ENCODE peak calls at places on chromosomes 13 and 19, in seven cellular contexts. One of them, this sample, is unnamed.
A peak's percentile ranks its signal among the peaks of the same experiment; 100 is the strongest.

GRCh38 chr19:49594157-49595005 is 3.4 kb downstream of the PRR12 start:
- DNase-seq in HepG2: no peak
- DNase-seq in SK-N-SH: no peak
- DNase-seq in K562: peak; percentile 1
- DNase-seq in H1: no peak
- DNase-seq in GM12878: no peak
- DNase-seq in HCT116: no peak
- DNase-seq in this sample: no peak

GRCh38 chr13:32212420-32212819 is 102.7 kb downstream of the ZAR1L start:
- DNase-seq in HCT116: no peak
- DNase-seq in HepG2: no peak
- DNase-seq in H1: no peak
- DNase-seq in SK-N-SH: no peak
- DNase-seq in GM12878: no peak
- DNase-seq in K562: no peak
- DNase-seq in this sample: no peak

GRCh38 chr13:97762141-97762540 is 191.3 kb upstream of the IPO5 start:
- DNase-seq in HCT116: no peak
- DNase-seq in H1: no peak
- DNase-seq in SK-N-SH: no peak
- DNase-seq in K562: no peak
- DNase-seq in GM12878: no peak
- DNase-seq in HepG2: no peak
- DNase-seq in this sample: no peak

GRCh38 chr13:110771194-110771593 is 57.7 kb downstream of the ING1 start:
- DNase-seq in HepG2: no peak
- DNase-seq in GM12878: no peak
- DNase-seq in SK-N-SH: no peak
- DNase-seq in HCT116: no peak
- DNase-seq in K562: no peak
- DNase-seq in H1: no peak
- DNase-seq in this sample: no peak

GRCh38 chr19:40803857-40804782 is 5.1 kb downstream of the EGLN2 start:
- DNase-seq in H1: no peak
- DNase-seq in GM12878: peak; percentile 57
- DNase-seq in SK-N-SH: no peak
- DNase-seq in HepG2: peak; percentile 52
- DNase-seq in K562: peak; percentile 30
- DNase-seq in HCT116: no peak
- DNase-seq in this sample: no peak

GRCh38 chr13:111898956-111899713 is 167.8 kb upstream of the SOX1 start:
- DNase-seq in SK-N-SH: no peak
- DNase-seq in GM12878: no peak
- DNase-seq in HepG2: no peak
- DNase-seq in H1: no peak
- DNase-seq in HCT116: no peak
- DNase-seq in K562: no peak
- DNase-seq in this sample: no peak

GRCh38 chr19:36101550-36102327 is 9.2 kb upstream of the OVOL3 start:
- DNase-seq in SK-N-SH: no peak
- DNase-seq in HCT116: no peak
- DNase-seq in GM12878: no peak
- DNase-seq in K562: no peak
- DNase-seq in HepG2: no peak
- DNase-seq in H1: no peak
- DNase-seq in this sample: no peak

GRCh38 chr19:3250675-3251074 is 26.2 kb downstream of the CELF5 start:
- DNase-seq in HCT116: peak; percentile 42
- DNase-seq in SK-N-SH: peak; percentile 62
- DNase-seq in H1: no peak
- DNase-seq in HepG2: peak; percentile 13
- DNase-seq in K562: peak; percentile 65
- DNase-seq in GM12878: no peak
- DNase-seq in this sample: no peak

GRCh38 chr19:13839938-13840750 is 36.8 kb upstream of the NANOS3 start:
- DNase-seq in H1: no peak
- DNase-seq in K562: no peak
- DNase-seq in HepG2: no peak
- DNase-seq in HCT116: no peak
- DNase-seq in GM12878: no peak
- DNase-seq in SK-N-SH: no peak
- DNase-seq in this sample: no peak

GRCh38 chr19:33390908-33391630 is 17.6 kb downstream of the CEBPG start:
- DNase-seq in K562: no peak
- DNase-seq in HCT116: no peak
- DNase-seq in H1: no peak
- DNase-seq in GM12878: no peak
- DNase-seq in HepG2: no peak
- DNase-seq in SK-N-SH: peak; percentile 33
- DNase-seq in this sample: no peak

GRCh38 chr13:113907637-113908617 is 44.1 kb upstream of the GAS6 start:
- DNase-seq in H1: no peak
- DNase-seq in HepG2: no peak
- DNase-seq in SK-N-SH: no peak
- DNase-seq in K562: no peak
- DNase-seq in HCT116: no peak
- DNase-seq in GM12878: no peak
- DNase-seq in this sample: no peak
- TF ChIP-seq SIN3A in H1: no peak
- TF ChIP-seq SIN3A in HepG2: no peak
- TF ChIP-seq SIN3A in SK-N-SH: no peak
- TF ChIP-seq SIN3A in K562: no peak
- TF ChIP-seq SIN3A in HCT116: no peak
- TF ChIP-seq SIN3A in GM12878: no peak
- TF ChIP-seq SIN3A in this sample: no peak

GRCh38 chr19:12782174-12782423 is 6.7 kb upstream of the HOOK2 start:
- DNase-seq in HCT116: no peak
- DNase-seq in H1: no peak
- DNase-seq in SK-N-SH: no peak
- DNase-seq in HepG2: no peak
- DNase-seq in GM12878: no peak
- DNase-seq in K562: no peak
- DNase-seq in this sample: no peak

GRCh38 chr19:12783849-12784393 is 7.4 kb upstream of the JUNB start:
- DNase-seq in H1: no peak
- DNase-seq in GM12878: no peak
- DNase-seq in K562: no peak
- DNase-seq in HCT116: no peak
- DNase-seq in HepG2: peak; percentile 45
- DNase-seq in SK-N-SH: no peak
- DNase-seq in this sample: no peak

GRCh38 chr19:12784394-12784870 is 6.9 kb upstream of the JUNB start:
- DNase-seq in K562: peak; percentile 83
- DNase-seq in SK-N-SH: no peak
- DNase-seq in HCT116: no peak
- DNase-seq in HepG2: no peak
- DNase-seq in H1: no peak
- DNase-seq in GM12878: no peak
- DNase-seq in this sample: no peak

GRCh38 chr19:12783226-12783848 is 7.9 kb upstream of the JUNB start:
- DNase-seq in HCT116: no peak
- DNase-seq in H1: no peak
- DNase-seq in GM12878: no peak
- DNase-seq in HepG2: no peak
- DNase-seq in K562: no peak
- DNase-seq in SK-N-SH: no peak
- DNase-seq in this sample: no peak

GRCh38 chr19:12782424-12783225 is 7.3 kb upstream of the HOOK2 start:
- DNase-seq in GM12878: no peak
- DNase-seq in H1: no peak
- DNase-seq in SK-N-SH: peak; percentile 90
- DNase-seq in K562: peak; percentile 87
- DNase-seq in HCT116: no peak
- DNase-seq in HepG2: no peak
- DNase-seq in this sample: no peak
- TF ChIP-seq POLR2AphosphoS5 in GM12878: no peak
- TF ChIP-seq POLR2AphosphoS5 in H1: no peak
- TF ChIP-seq POLR2AphosphoS5 in SK-N-SH: peak; percentile 43
- TF ChIP-seq POLR2AphosphoS5 in K562: no peak
- TF ChIP-seq POLR2AphosphoS5 in HCT116: no peak
- TF ChIP-seq POLR2AphosphoS5 in HepG2: no peak
- TF ChIP-seq POLR2AphosphoS5 in this sample: peak; percentile 40

GRCh38 chr13:60857698-60858097 is 460.7 kb downstream of the TDRD3 start:
- DNase-seq in SK-N-SH: no peak
- DNase-seq in HepG2: no peak
- DNase-seq in HCT116: no peak
- DNase-seq in GM12878: no peak
- DNase-seq in K562: no peak
- DNase-seq in H1: no peak
- DNase-seq in this sample: no peak
- TF ChIP-seq SIN3A in SK-N-SH: no peak
- TF ChIP-seq SIN3A in HepG2: no peak
- TF ChIP-seq SIN3A in HCT116: no peak
- TF ChIP-seq SIN3A in GM12878: no peak
- TF ChIP-seq SIN3A in K562: no peak
- TF ChIP-seq SIN3A in H1: no peak
- TF ChIP-seq SIN3A in this sample: no peak

DNA sequence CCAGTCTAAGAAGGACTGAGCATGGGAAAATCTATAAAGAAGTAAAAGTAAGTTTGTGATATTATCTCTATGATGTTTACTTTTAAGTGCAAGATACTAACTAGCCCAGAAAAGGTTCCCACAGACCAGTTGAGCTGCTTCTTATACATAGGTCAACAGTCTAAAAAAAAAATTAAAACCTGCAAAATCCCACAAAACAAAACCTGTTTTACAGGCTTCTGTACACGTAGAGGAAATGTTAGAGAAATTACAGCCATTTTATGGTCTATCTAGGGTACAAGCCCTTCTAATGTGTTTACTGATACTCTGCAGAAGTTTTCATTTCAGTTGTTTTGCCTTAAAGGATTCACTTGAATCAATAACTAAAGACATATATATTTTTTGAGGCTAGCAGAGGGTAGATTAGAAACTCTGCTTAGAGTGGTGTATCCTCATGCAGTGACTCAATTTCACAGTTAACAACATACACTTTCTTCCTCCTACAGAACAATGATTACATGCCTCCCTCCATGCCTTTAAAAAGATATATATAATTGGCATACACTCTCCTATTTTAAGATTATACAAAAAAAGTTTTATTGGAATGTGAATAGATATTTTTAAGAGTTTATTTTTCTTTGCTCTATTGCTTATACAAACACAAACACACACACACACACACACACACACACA is 43.9 kb downstream of the CAB39L start:
- DNase-seq in GM12878: no peak
- DNase-seq in HCT116: no peak
- DNase-seq in SK-N-SH: no peak
- DNase-seq in HepG2: no peak
- DNase-seq in H1: no peak
- DNase-seq in K562: no peak
- DNase-seq in this sample: no peak
- TF ChIP-seq POLR2AphosphoS5 in GM12878: no peak
- TF ChIP-seq POLR2AphosphoS5 in HCT116: no peak
- TF ChIP-seq POLR2AphosphoS5 in SK-N-SH: no peak
- TF ChIP-seq POLR2AphosphoS5 in HepG2: no peak
- TF ChIP-seq POLR2AphosphoS5 in H1: no peak
- TF ChIP-seq POLR2AphosphoS5 in K562: no peak
- TF ChIP-seq POLR2AphosphoS5 in this sample: no peak

GRCh38 chr13:26423634-26424033 is 133.8 kb upstream of the WASF3 start:
- DNase-seq in H1: no peak
- DNase-seq in HepG2: no peak
- DNase-seq in SK-N-SH: peak; percentile 35
- DNase-seq in HCT116: no peak
- DNase-seq in K562: no peak
- DNase-seq in GM12878: no peak
- DNase-seq in this sample: no peak
- TF ChIP-seq SIN3A in H1: no peak
- TF ChIP-seq SIN3A in HepG2: no peak
- TF ChIP-seq SIN3A in SK-N-SH: no peak
- TF ChIP-seq SIN3A in HCT116: no peak
- TF ChIP-seq SIN3A in K562: no peak
- TF ChIP-seq SIN3A in GM12878: no peak
- TF ChIP-seq SIN3A in this sample: no peak

DNA sequence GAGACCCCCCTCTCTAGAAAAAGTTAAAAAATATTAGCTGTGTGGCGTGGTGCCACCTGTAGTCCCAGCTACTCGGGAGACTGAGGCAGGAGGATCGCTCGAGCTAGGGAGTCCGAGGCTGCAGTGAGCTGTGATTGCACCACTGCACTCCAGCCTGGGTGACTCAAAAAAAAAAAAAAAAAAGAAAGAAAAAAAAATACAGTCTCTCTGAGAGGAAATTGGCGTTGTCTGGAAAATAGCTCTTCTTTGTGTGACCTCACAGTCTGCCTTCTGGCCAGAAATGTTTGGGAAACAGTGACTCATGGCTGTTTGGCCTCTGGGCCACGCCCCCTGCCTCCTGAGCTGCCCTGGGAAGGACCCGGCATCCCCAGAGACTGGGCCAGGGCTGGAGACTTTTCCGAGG is 10.7 kb downstream of the MARCHF2 start:
- DNase-seq in HCT116: peak; percentile 85
- DNase-seq in K562: peak; percentile 77
- DNase-seq in GM12878: no peak
- DNase-seq in SK-N-SH: peak; percentile 66
- DNase-seq in HepG2: peak; percentile 93
- DNase-seq in H1: no peak
- DNase-seq in this sample: peak; percentile 57
- TF ChIP-seq POLR2AphosphoS5 in HCT116: peak; percentile 50
- TF ChIP-seq POLR2AphosphoS5 in K562: no peak
- TF ChIP-seq POLR2AphosphoS5 in GM12878: no peak
- TF ChIP-seq POLR2AphosphoS5 in SK-N-SH: no peak
- TF ChIP-seq POLR2AphosphoS5 in HepG2: peak; percentile 27
- TF ChIP-seq POLR2AphosphoS5 in H1: no peak
- TF ChIP-seq POLR2AphosphoS5 in this sample: no peak

GRCh38 chr13:50360637-50361036 is 345.4 kb downstream of the KCNRG start:
- DNase-seq in H1: no peak
- DNase-seq in HCT116: no peak
- DNase-seq in SK-N-SH: no peak
- DNase-seq in GM12878: no peak
- DNase-seq in HepG2: no peak
- DNase-seq in K562: no peak
- DNase-seq in this sample: no peak

GRCh38 chr13:50358221-50358620 is 343.0 kb downstream of the KCNRG start:
- DNase-seq in HepG2: no peak
- DNase-seq in K562: no peak
- DNase-seq in HCT116: no peak
- DNase-seq in GM12878: no peak
- DNase-seq in H1: no peak
- DNase-seq in SK-N-SH: peak; percentile 8
- DNase-seq in this sample: no peak

GRCh38 chr13:50361282-50361681 is 346.0 kb downstream of the KCNRG start:
- DNase-seq in H1: no peak
- DNase-seq in SK-N-SH: no peak
- DNase-seq in K562: no peak
- DNase-seq in HCT116: no peak
- DNase-seq in GM12878: no peak
- DNase-seq in HepG2: no peak
- DNase-seq in this sample: no peak

GRCh38 chr13:50358715-50359367 is 343.6 kb downstream of the KCNRG start:
- DNase-seq in GM12878: no peak
- DNase-seq in H1: no peak
- DNase-seq in K562: no peak
- DNase-seq in HepG2: no peak
- DNase-seq in SK-N-SH: no peak
- DNase-seq in HCT116: no peak
- DNase-seq in this sample: no peak

DNA sequence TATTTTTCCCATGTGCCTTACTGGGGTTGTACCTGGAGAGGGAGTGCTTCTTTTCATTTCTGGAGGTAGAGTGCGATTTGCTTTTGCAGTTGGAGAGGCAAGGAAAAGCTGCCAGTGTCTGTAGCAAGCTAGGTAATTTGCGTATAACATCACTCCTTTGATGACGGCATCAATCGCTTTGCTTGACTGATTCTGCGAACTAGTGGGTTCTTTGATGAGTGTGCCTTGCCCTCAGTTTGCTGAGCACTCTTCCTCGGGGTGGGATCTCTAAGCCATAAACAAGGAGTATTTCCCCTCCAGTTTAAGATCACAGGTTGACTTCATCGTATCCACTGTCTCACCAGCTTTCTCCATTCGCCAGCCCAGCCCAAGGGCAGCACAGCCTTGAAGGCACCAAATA is 344.5 kb downstream of the KCNRG start:
- DNase-seq in GM12878: no peak
- DNase-seq in K562: no peak
- DNase-seq in HCT116: no peak
- DNase-seq in HepG2: no peak
- DNase-seq in H1: no peak
- DNase-seq in SK-N-SH: no peak
- DNase-seq in this sample: no peak
- TF ChIP-seq SIN3A in GM12878: no peak
- TF ChIP-seq SIN3A in K562: no peak
- TF ChIP-seq SIN3A in HCT116: no peak
- TF ChIP-seq SIN3A in HepG2: no peak
- TF ChIP-seq SIN3A in H1: no peak
- TF ChIP-seq SIN3A in SK-N-SH: no peak
- TF ChIP-seq SIN3A in this sample: no peak